ENCODE peak calls at places on chromosomes 1 and 21, in nine cellular contexts. E is NCI-H2227 treated with DMSO at 0.1 percent for 48 hours; W is neuronal stem cell; K is stimulated activated naive CD8-positive, alpha-beta T cell treated with anti-CD3 and anti-CD28 coated beads, Interleukin-15, Interleukin-2, amounts not matched to agents 100 U/mL and 50 U/mL, for 24 hours; Z is GM19239; M is 8988T; A is epithelial cell of esophagus; B is left lobe of liver; R is brain microvascular endothelial cell. U is an unnamed sample.

GRCh38 chr1:3454811-3455618 is 550 bp downstream of the ARHGEF16 start:
- DNase-seq in M (no peak), E (no peak), Z (no peak), R (no peak), B (peak; percentile 58), A (no peak), K (no peak), W (peak; percentile 50), U (no peak)

GRCh38 chr1:99306644-99307043 is 42.4 kb downstream of the PLPPR4 start:
- DNase-seq in A (no peak), Z (no peak), B (no peak), W (no peak), E (no peak), R (no peak), M (no peak), K (no peak), U (no peak)

GRCh38 chr1:6385673-6386191 is 7.8 kb downstream of the ACOT7 start:
- DNase-seq in K (no peak), W (no peak), A (peak; percentile 97), M (peak; percentile 49), Z (no peak), B (no peak), R (peak; percentile 74), E (peak; percentile 37), U (peak; percentile 98)

GRCh38 chr1:235045034-235045690 is 83.5 kb downstream of the TOMM20 start:
- DNase-seq in K (no peak), M (no peak), Z (no peak), A (no peak), E (no peak), B (no peak), R (peak; percentile 35), W (no peak), U (no peak)

GRCh38 chr1:48028218-48028804 is 31.1 kb upstream of the TRABD2B start:
- DNase-seq in B (no peak), M (no peak), W (no peak), E (no peak), R (no peak), Z (no peak), K (no peak), A (peak; percentile 87), U (peak; percentile 80)

GRCh38 chr1:83905315-83905907 is 93.5 kb downstream of the TTLL7 start:
- DNase-seq in E (peak; percentile 35), Z (no peak), W (no peak), A (peak; percentile 34), B (no peak), M (no peak), R (peak; percentile 16), K (no peak), U (peak; percentile 26)

GRCh38 chr21:38990424-38990794 is 184.7 kb downstream of the ETS2 start:
- DNase-seq in K (no peak), A (no peak), R (no peak), M (no peak), B (no peak), W (no peak), E (no peak), Z (no peak), U (no peak)

GRCh38 chr1:180358649-180359048 is 128.6 kb downstream of the LHX4 start:
- DNase-seq in M (no peak), R (peak; percentile 25), A (no peak), E (no peak), B (no peak), Z (no peak), K (no peak), W (no peak), U (no peak)

GRCh38 chr1:22728751-22729399 is 18.2 kb downstream of the EPHB2 start:
- DNase-seq in K (no peak), M (no peak), A (no peak), R (no peak), Z (no peak), E (no peak), B (no peak), W (no peak), U (no peak)

GRCh38 chr1:110737206-110737605 is 62.5 kb upstream of the KCNA3 start:
- DNase-seq in R (no peak), M (no peak), W (no peak), A (no peak), B (no peak), E (no peak), Z (no peak), K (no peak), U (no peak)

GRCh38 chr1:199574949-199575348 is 452.6 kb upstream of the NR5A2 start:
- DNase-seq in R (no peak), K (no peak), E (no peak), Z (no peak), W (no peak), M (no peak), A (peak; percentile 18), B (no peak), U (peak; percentile 11)

GRCh38 chr1:3898475-3898735 is 1.7 kb downstream of the C1orf174 start:
- DNase-seq in W (no peak), K (no peak), M (no peak), A (no peak), Z (no peak), R (no peak), E (no peak), B (no peak), U (no peak)

GRCh38 chr1:95086949-95087533 is 14.3 kb upstream of the ALG14 start:
- DNase-seq in B (no peak), Z (no peak), A (peak; percentile 55), R (peak; percentile 91), M (peak; percentile 50), E (no peak), K (no peak), W (no peak), U (peak; percentile 62)

GRCh38 chr1:75134939-75135828 is 996 bp downstream of the LHX8 start:
- DNase-seq in Z (no peak), R (no peak), B (no peak), W (peak; percentile 50), M (no peak), K (no peak), E (no peak), A (no peak), U (no peak)

GRCh38 chr1:208203127-208203847 is 40.9 kb downstream of the PLXNA2 start:
- DNase-seq in W (no peak), M (no peak), B (peak; percentile 58), E (peak; percentile 35), R (peak; percentile 76), A (peak; percentile 83), K (no peak), Z (no peak), U (peak; percentile 87)

GRCh38 chr1:190633488-190633887 is 155.8 kb upstream of the BRINP3 start:
- DNase-seq in K (no peak), E (no peak), B (no peak), R (no peak), Z (no peak), M (no peak), A (peak; percentile 2), W (peak; percentile 5), U (no peak)

GRCh38 chr1:29096255-29096896 is 27.3 kb downstream of the TMEM200B start:
- DNase-seq in W (no peak), M (no peak), Z (no peak), E (peak; percentile 88), K (no peak), R (no peak), A (no peak), B (no peak), U (no peak)

GRCh38 chr1:156118175-156118868 is 3.8 kb downstream of the LMNA start:
- DNase-seq in B (peak; percentile 88), E (no peak), K (no peak), Z (no peak), A (peak; percentile 58), R (no peak), W (no peak), M (no peak), U (peak; percentile 52)

GRCh38 chr1:43460988-43461693 is 7.4 kb upstream of the HYI start:
- DNase-seq in M (no peak), R (no peak), E (no peak), Z (no peak), K (no peak), B (no peak), A (no peak), W (no peak), U (peak; percentile 65)